ENCODE peak calls at places on chromosomes 5 and 9, in four cellular contexts. I is neuronal stem cell, Z is mesendoderm, U is IMR-90. V is an unnamed sample.
A peak's percentile ranks its signal among the peaks of the same experiment; 100 is the strongest.

GRCh38 chr9:96852676-96853075 is 1.6 kb downstream of the ZNF782 start:
- DNase-seq in I (no peak), U (peak; percentile 10), Z (no peak), V (no peak)

GRCh38 chr5:83343345-83343744 is 128.2 kb upstream of the VCAN start:
- DNase-seq in Z (no peak), U (no peak), I (no peak), V (no peak)

GRCh38 chr9:84781431-84781830 is 111.9 kb downstream of the NTRK2 start:
- DNase-seq in I (no peak), U (no peak), Z (peak; percentile 39), V (no peak)

GRCh38 chr5:38622723-38623129 is 66.3 kb upstream of the LIFR start:
- DNase-seq in U (no peak), I (no peak), Z (no peak), V (no peak)

GRCh38 chr5:117486879-117487391 is 912.3 kb upstream of the SEMA6A start:
- DNase-seq in U (no peak), I (no peak), Z (peak; percentile 52), V (no peak)

GRCh38 chr5:73304381-73304780 is 131.4 kb downstream of the TMEM174 start:
- DNase-seq in Z (no peak), I (no peak), U (no peak), V (no peak)

GRCh38 chr5:122492675-122493074 is 180.6 kb downstream of the SNCAIP start:
- DNase-seq in U (no peak), Z (peak; percentile 68), I (no peak), V (no peak)

GRCh38 chr9:15248596-15248995 is 58.4 kb downstream of the TTC39B start:
- DNase-seq in Z (no peak), I (no peak), U (no peak), V (no peak)

GRCh38 chr9:4080889-4081548 is 218.8 kb downstream of the GLIS3 start:
- DNase-seq in U (peak; percentile 53), I (no peak), Z (peak; percentile 72), V (peak; percentile 51)

GRCh38 chr5:21152611-21153010 is 1164.6 kb upstream of the CDH18 start:
- DNase-seq in I (no peak), Z (no peak), U (peak; percentile 0), V (no peak)

GRCh38 chr5:150945947-150946346 is 41.2 kb upstream of the ZNF300 start:
- DNase-seq in U (no peak), Z (no peak), I (no peak), V (no peak)

GRCh38 chr5:170701321-170701720 is 82.2 kb upstream of the GABRP start:
- DNase-seq in U (no peak), Z (peak; percentile 57), I (peak; percentile 31), V (no peak)

GRCh38 chr9:6224393-6225154 is 9.0 kb downstream of the IL33 start:
- DNase-seq in I (no peak), U (no peak), Z (no peak), V (no peak)

GRCh38 chr9:127136081-127136879 is 13.8 kb upstream of the ANGPTL2 start:
- DNase-seq in U (no peak), I (no peak), Z (no peak), V (no peak)

DNA sequence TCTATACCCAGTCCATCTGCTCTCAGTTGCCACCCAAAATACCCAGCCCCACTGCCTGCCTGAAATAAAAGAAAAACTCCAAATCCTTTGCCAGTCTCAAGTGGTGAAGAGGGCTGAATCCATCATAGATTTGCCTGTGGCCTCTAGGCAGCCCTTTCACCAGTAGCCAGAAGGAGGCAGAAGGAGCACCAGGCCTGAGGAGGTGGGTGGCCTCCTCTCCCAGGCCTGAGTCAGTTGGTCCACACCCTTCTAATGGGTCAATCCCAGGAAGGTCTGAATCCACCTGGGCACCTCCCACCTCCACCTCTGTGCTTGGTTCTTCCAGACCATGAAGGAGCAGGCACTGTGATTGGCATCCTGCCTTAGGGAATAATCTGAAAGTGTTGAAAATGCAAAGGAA is 97.0 kb downstream of the DAPK1 start:
- DNase-seq in I (no peak), U (no peak), Z (peak; percentile 52), V (no peak)
- H3K27ac ChIP-seq in I (no peak overlapping the region), U (peak overlapping the region; percentile 27), Z (no peak overlapping the region), V (no peak overlapping the region)

DNA sequence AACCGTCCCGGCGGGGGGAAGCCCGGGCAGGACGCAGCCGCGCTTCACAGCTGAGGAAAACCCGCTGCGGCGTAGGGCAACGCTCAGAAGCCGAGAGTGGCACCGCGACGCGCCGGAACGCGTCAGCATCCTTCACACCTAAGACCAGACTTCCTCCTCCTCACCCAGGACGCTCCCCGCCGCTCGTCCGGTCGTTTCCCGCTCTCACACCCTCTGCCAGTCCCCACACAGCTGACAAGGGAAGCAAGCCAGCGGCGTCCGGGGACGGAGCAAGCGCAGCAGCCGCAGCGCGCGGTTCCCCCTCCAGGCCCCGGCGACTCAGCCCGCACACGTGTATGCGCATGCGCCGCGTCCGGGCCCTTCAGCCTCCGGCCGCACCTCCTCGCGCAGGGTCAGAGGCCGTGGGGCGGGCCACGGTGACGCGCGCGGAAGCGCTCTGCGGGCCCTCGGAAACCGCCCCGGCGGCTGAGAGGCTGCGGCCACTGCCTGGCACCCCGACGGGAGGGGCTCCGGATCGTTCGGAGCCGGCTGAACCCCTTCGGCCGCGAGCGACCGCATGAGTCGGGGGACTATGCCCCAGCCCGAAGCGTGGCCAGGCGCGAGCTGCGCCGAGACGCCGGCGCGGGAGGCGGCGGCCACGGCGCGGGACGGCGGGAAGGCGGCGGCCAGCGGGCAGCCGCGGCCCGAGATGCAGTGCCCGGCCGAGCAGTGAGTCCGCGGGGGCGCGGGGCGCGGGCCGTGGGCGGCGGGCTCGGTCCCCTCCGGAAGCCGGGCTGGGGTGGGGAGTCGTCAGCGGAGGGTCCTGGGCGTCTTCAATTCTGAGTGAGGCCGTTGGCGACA is at the start of gene OTULIN:
- DNase-seq in I (peak; percentile 89), U (peak; percentile 85), Z (peak; percentile 92), V (peak; percentile 88)
- H3K23ac ChIP-seq in I (peak within 1 kb of the TSS; percentile 96), U (peak within 1 kb of the TSS; percentile 87), Z (peak within 1 kb of the TSS; percentile 59), V (no peak within 1 kb of the TSS)

GRCh38 chr5:102099766-102100331 is 196.2 kb downstream of the SLCO4C1 start:
- DNase-seq in I (no peak), Z (no peak), U (no peak), V (no peak)
- H2BK5ac ChIP-seq in I (no peak overlapping the region), Z (no peak overlapping the region), U (no peak overlapping the region), V (no peak overlapping the region)

DNA sequence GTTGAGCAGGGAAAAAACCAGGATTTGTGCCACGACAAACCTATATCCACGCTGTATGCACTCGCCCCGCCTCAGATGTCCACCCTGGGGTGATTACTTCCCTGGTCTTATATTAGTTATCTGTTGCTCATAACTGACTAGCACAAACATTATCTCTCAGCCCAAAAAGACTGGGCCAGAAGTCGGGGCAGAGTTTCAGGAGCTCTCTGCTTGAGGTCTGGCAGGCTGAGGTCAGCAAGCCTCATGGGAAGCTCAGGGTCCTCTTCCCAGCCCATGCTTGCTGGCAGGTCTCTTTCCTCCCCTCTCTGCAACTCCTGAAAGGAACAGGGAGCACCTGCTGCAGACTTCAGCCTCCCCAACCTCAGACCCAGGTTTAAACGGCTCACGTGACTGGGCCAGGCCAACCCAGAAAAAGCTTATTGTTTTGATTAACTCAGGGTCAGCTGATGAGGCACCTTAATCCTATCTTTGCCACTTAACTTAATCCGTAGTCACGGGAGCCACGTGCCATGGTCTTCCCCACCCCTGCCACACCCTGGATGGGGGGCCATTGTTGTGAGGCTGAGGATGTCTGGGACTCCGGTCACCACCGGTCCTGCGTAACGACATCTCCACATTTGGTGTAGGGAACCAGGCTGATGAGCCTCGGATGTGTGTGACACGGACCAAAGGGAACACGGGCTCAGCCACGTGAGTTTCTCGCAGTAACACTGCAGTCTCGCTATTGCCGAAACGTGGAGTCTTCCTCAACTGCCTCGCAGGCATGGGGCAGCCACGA is 123.7 kb upstream of the IRX4 start:
- DNase-seq in U (no peak), Z (no peak), I (no peak), V (no peak)
- H3K27ac ChIP-seq in U (no peak overlapping the region), Z (no peak overlapping the region), I (no peak overlapping the region), V (no peak overlapping the region)

GRCh38 chr9:23820731-23821399 is 5.2 kb downstream of the ELAVL2 start:
- DNase-seq in Z (peak; percentile 71), U (no peak), I (no peak), V (peak; percentile 60)

GRCh38 chr9:23821400-23822181 is 4.4 kb downstream of the ELAVL2 start:
- DNase-seq in I (peak; percentile 61), Z (peak; percentile 80), U (no peak), V (peak; percentile 76)

GRCh38 chr9:23825143-23825531 is 903 bp downstream of the ELAVL2 start:
- DNase-seq in U (no peak), I (no peak), Z (peak; percentile 84), V (peak; percentile 40)

GRCh38 chr9:23824241-23825142 is 1.5 kb downstream of the ELAVL2 start:
- DNase-seq in Z (peak; percentile 77), I (no peak), U (no peak), V (peak; percentile 65)

GRCh38 chr9:23822331-23823169 is 3.5 kb downstream of the ELAVL2 start:
- DNase-seq in Z (peak; percentile 37), I (no peak), U (no peak), V (peak; percentile 71)
- H3K23ac ChIP-seq in Z (no peak overlapping the region), I (no peak overlapping the region), U (no peak overlapping the region), V (no peak overlapping the region)

GRCh38 chr9:12774861-12775367 is at the start of gene LURAP1L:
- DNase-seq in U (peak; percentile 83), Z (peak; percentile 78), I (peak; percentile 49), V (peak; percentile 53)
- H2BK5ac ChIP-seq in U (peak within 1 kb of the TSS; percentile 82), Z (no peak within 1 kb of the TSS), I (no peak within 1 kb of the TSS), V (no peak within 1 kb of the TSS)

GRCh38 chr5:31285025-31285424 is 91.5 kb downstream of the CDH6 start:
- DNase-seq in I (no peak), U (no peak), Z (no peak), V (no peak)
- H3K27ac ChIP-seq in I (no peak overlapping the region), U (no peak overlapping the region), Z (no peak overlapping the region), V (no peak overlapping the region)

V was measured in H9.